ENCODE peak calls at places on chromosomes 1 and 21, in eight cellular contexts. One of them, this sample, is unnamed.

GRCh38 chr1:61980561-61980960 is 214.1 kb upstream of the L1TD1 start:
- DNase-seq in lower leg skin: no peak
- DNase-seq in GM12891: no peak
- DNase-seq in H54: no peak
- DNase-seq in A549: no peak
- DNase-seq in sigmoid colon: no peak
- DNase-seq in right lobe of liver: no peak
- DNase-seq in heart left ventricle: no peak
- DNase-seq in this sample: no peak

GRCh38 chr1:24438423-24438901 is 22.9 kb downstream of the NIPAL3 start:
- DNase-seq in right lobe of liver: no peak
- DNase-seq in heart left ventricle: peak
- DNase-seq in lower leg skin: peak
- DNase-seq in GM12891: no peak
- DNase-seq in sigmoid colon: peak
- DNase-seq in A549: no peak
- DNase-seq in H54: no peak
- DNase-seq in this sample: no peak

GRCh38 chr1:213389061-213389581 is 338.1 kb downstream of the RPS6KC1 start:
- DNase-seq in H54: no peak
- DNase-seq in lower leg skin: no peak
- DNase-seq in right lobe of liver: no peak
- DNase-seq in GM12891: no peak
- DNase-seq in sigmoid colon: no peak
- DNase-seq in heart left ventricle: no peak
- DNase-seq in A549: no peak
- DNase-seq in this sample: no peak

GRCh38 chr1:198423701-198424100 is 116.8 kb downstream of the ATP6V1G3 start:
- DNase-seq in H54: no peak
- DNase-seq in right lobe of liver: no peak
- DNase-seq in GM12891: no peak
- DNase-seq in lower leg skin: no peak
- DNase-seq in heart left ventricle: no peak
- DNase-seq in sigmoid colon: no peak
- DNase-seq in A549: no peak
- DNase-seq in this sample: no peak

GRCh38 chr1:195663549-195664280 is 944.5 kb downstream of the KCNT2 start:
- DNase-seq in A549: peak
- DNase-seq in right lobe of liver: no peak
- DNase-seq in heart left ventricle: no peak
- DNase-seq in sigmoid colon: no peak
- DNase-seq in GM12891: no peak
- DNase-seq in H54: peak
- DNase-seq in lower leg skin: no peak
- DNase-seq in this sample: no peak

GRCh38 chr1:23644555-23644866 is 47.1 kb upstream of the RPL11 start:
- DNase-seq in sigmoid colon: no peak
- DNase-seq in A549: no peak
- DNase-seq in right lobe of liver: no peak
- DNase-seq in lower leg skin: no peak
- DNase-seq in heart left ventricle: no peak
- DNase-seq in H54: no peak
- DNase-seq in GM12891: no peak
- DNase-seq in this sample: no peak

GRCh38 chr21:36491191-36491916 is 11.4 kb upstream of the CLDN14 start:
- DNase-seq in GM12891: no peak
- DNase-seq in sigmoid colon: no peak
- DNase-seq in lower leg skin: no peak
- DNase-seq in H54: no peak
- DNase-seq in right lobe of liver: no peak
- DNase-seq in A549: no peak
- DNase-seq in heart left ventricle: no peak
- DNase-seq in this sample: no peak

GRCh38 chr1:28553229-28553930 is 495 bp downstream of the TRNAU1AP start:
- DNase-seq in H54: peak
- DNase-seq in right lobe of liver: no peak
- DNase-seq in heart left ventricle: peak
- DNase-seq in A549: peak
- DNase-seq in lower leg skin: peak
- DNase-seq in GM12891: peak
- DNase-seq in sigmoid colon: peak
- DNase-seq in this sample: peak

GRCh38 chr1:22582670-22583635 is 19.7 kb downstream of the EPHA8 start:
- DNase-seq in sigmoid colon: no peak
- DNase-seq in GM12891: no peak
- DNase-seq in right lobe of liver: no peak
- DNase-seq in heart left ventricle: no peak
- DNase-seq in A549: no peak
- DNase-seq in lower leg skin: no peak
- DNase-seq in H54: no peak
- DNase-seq in this sample: no peak

GRCh38 chr1:162361349-162361748 is 15.3 kb downstream of the SPATA46 start:
- DNase-seq in H54: no peak
- DNase-seq in A549: no peak
- DNase-seq in GM12891: no peak
- DNase-seq in heart left ventricle: no peak
- DNase-seq in right lobe of liver: peak
- DNase-seq in sigmoid colon: no peak
- DNase-seq in lower leg skin: peak
- DNase-seq in this sample: no peak

GRCh38 chr1:197395209-197395608 is 127.2 kb downstream of the CRB1 start:
- DNase-seq in heart left ventricle: no peak
- DNase-seq in right lobe of liver: no peak
- DNase-seq in sigmoid colon: no peak
- DNase-seq in GM12891: no peak
- DNase-seq in lower leg skin: no peak
- DNase-seq in H54: no peak
- DNase-seq in A549: no peak
- DNase-seq in this sample: no peak

GRCh38 chr21:45873866-45874265 is 107.7 kb upstream of the COL6A1 start:
- DNase-seq in H54: no peak
- DNase-seq in GM12891: no peak
- DNase-seq in right lobe of liver: no peak
- DNase-seq in A549: no peak
- DNase-seq in sigmoid colon: peak
- DNase-seq in heart left ventricle: no peak
- DNase-seq in lower leg skin: no peak
- DNase-seq in this sample: no peak

GRCh38 chr1:234111458-234112142 is 207.1 kb downstream of the SLC35F3 start:
- DNase-seq in sigmoid colon: no peak
- DNase-seq in A549: peak
- DNase-seq in H54: no peak
- DNase-seq in lower leg skin: no peak
- DNase-seq in heart left ventricle: no peak
- DNase-seq in GM12891: no peak
- DNase-seq in right lobe of liver: peak
- DNase-seq in this sample: peak

GRCh38 chr1:197360068-197360467 is 92.0 kb downstream of the CRB1 start:
- DNase-seq in H54: no peak
- DNase-seq in A549: no peak
- DNase-seq in right lobe of liver: no peak
- DNase-seq in heart left ventricle: no peak
- DNase-seq in GM12891: no peak
- DNase-seq in lower leg skin: no peak
- DNase-seq in sigmoid colon: no peak
- DNase-seq in this sample: no peak

GRCh38 chr21:34768326-34768725 is 99.5 kb downstream of the CLIC6 start:
- DNase-seq in H54: no peak
- DNase-seq in A549: no peak
- DNase-seq in lower leg skin: no peak
- DNase-seq in sigmoid colon: no peak
- DNase-seq in heart left ventricle: no peak
- DNase-seq in right lobe of liver: no peak
- DNase-seq in GM12891: no peak
- DNase-seq in this sample: no peak

GRCh38 chr1:6627031-6627430 is 2.4 kb downstream of the THAP3 start:
- DNase-seq in heart left ventricle: no peak
- DNase-seq in H54: no peak
- DNase-seq in sigmoid colon: no peak
- DNase-seq in right lobe of liver: no peak
- DNase-seq in lower leg skin: no peak
- DNase-seq in A549: no peak
- DNase-seq in GM12891: no peak
- DNase-seq in this sample: no peak

GRCh38 chr21:42454221-42454570 is 41.8 kb downstream of the RSPH1 start:
- DNase-seq in heart left ventricle: no peak
- DNase-seq in sigmoid colon: no peak
- DNase-seq in right lobe of liver: no peak
- DNase-seq in A549: no peak
- DNase-seq in H54: no peak
- DNase-seq in lower leg skin: no peak
- DNase-seq in GM12891: no peak
- DNase-seq in this sample: no peak

GRCh38 chr1:51472349-51472748 is 46.7 kb downstream of the EPS15 start:
- DNase-seq in right lobe of liver: no peak
- DNase-seq in A549: no peak
- DNase-seq in heart left ventricle: peak
- DNase-seq in sigmoid colon: no peak
- DNase-seq in H54: no peak
- DNase-seq in lower leg skin: no peak
- DNase-seq in GM12891: no peak
- DNase-seq in this sample: no peak

GRCh38 chr1:41020109-41020576 is 1.4 kb downstream of the SLFNL1 start:
- DNase-seq in H54: no peak
- DNase-seq in A549: no peak
- DNase-seq in right lobe of liver: no peak
- DNase-seq in lower leg skin: no peak
- DNase-seq in heart left ventricle: no peak
- DNase-seq in GM12891: no peak
- DNase-seq in sigmoid colon: no peak
- DNase-seq in this sample: no peak

GRCh38 chr1:41019353-41019745 is 2.2 kb downstream of the SLFNL1 start:
- DNase-seq in lower leg skin: peak
- DNase-seq in right lobe of liver: no peak
- DNase-seq in H54: no peak
- DNase-seq in A549: no peak
- DNase-seq in sigmoid colon: no peak
- DNase-seq in GM12891: no peak
- DNase-seq in heart left ventricle: no peak
- DNase-seq in this sample: no peak

GRCh38 chr1:41017141-41018024 is 4.1 kb downstream of the SLFNL1 start:
- DNase-seq in heart left ventricle: no peak
- DNase-seq in right lobe of liver: no peak
- DNase-seq in GM12891: no peak
- DNase-seq in H54: no peak
- DNase-seq in sigmoid colon: no peak
- DNase-seq in A549: no peak
- DNase-seq in lower leg skin: peak
- DNase-seq in this sample: no peak

GRCh38 chr1:41015894-41016470 is 5.5 kb downstream of the SLFNL1 start:
- DNase-seq in lower leg skin: peak
- DNase-seq in sigmoid colon: no peak
- DNase-seq in GM12891: no peak
- DNase-seq in heart left ventricle: no peak
- DNase-seq in right lobe of liver: no peak
- DNase-seq in A549: no peak
- DNase-seq in H54: no peak
- DNase-seq in this sample: no peak

DNA sequence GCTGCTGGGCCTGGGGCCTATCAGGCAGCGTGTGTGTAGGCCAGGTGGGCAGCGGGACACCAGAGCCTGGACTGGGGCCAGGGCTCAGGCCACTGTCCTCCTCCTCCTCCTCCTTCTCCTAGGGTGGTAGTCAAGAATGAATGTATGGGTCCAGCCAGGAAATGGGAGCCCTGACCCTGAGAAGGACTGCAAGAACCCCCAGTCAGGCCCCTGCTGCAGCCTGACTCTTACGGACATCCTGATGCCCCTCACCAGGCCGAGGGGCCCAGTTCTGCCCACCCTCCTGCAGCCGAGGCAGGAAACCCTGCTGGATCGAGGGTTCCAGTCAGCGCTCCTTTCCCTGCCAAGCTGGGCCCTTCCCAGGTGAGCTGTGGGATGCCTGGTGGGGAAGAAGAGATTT is 3.5 kb downstream of the SLFNL1 start:
- DNase-seq in GM12891: no peak
- DNase-seq in heart left ventricle: no peak
- DNase-seq in sigmoid colon: no peak
- DNase-seq in A549: no peak
- DNase-seq in lower leg skin: peak
- DNase-seq in right lobe of liver: no peak
- DNase-seq in H54: no peak
- DNase-seq in this sample: no peak
- TF ChIP-seq POLR2A in GM12891: no peak
- TF ChIP-seq POLR2A in heart left ventricle: no peak
- TF ChIP-seq POLR2A in sigmoid colon: no peak
- TF ChIP-seq POLR2A in A549: no peak
- TF ChIP-seq POLR2A in lower leg skin: no peak
- TF ChIP-seq POLR2A in right lobe of liver: no peak
- TF ChIP-seq POLR2A in H54: no peak
- TF ChIP-seq POLR2A in this sample: no peak

GRCh38 chr1:176884286-176884685 is 280.2 kb downstream of the ASTN1 start:
- DNase-seq in A549: no peak
- DNase-seq in right lobe of liver: no peak
- DNase-seq in sigmoid colon: no peak
- DNase-seq in heart left ventricle: no peak
- DNase-seq in H54: no peak
- DNase-seq in GM12891: no peak
- DNase-seq in lower leg skin: peak
- DNase-seq in this sample: no peak
- TF ChIP-seq POLR2A in A549: no peak
- TF ChIP-seq POLR2A in right lobe of liver: no peak
- TF ChIP-seq POLR2A in sigmoid colon: no peak
- TF ChIP-seq POLR2A in heart left ventricle: no peak
- TF ChIP-seq POLR2A in H54: no peak
- TF ChIP-seq POLR2A in GM12891: no peak
- TF ChIP-seq POLR2A in lower leg skin: no peak
- TF ChIP-seq POLR2A in this sample: no peak

DNA sequence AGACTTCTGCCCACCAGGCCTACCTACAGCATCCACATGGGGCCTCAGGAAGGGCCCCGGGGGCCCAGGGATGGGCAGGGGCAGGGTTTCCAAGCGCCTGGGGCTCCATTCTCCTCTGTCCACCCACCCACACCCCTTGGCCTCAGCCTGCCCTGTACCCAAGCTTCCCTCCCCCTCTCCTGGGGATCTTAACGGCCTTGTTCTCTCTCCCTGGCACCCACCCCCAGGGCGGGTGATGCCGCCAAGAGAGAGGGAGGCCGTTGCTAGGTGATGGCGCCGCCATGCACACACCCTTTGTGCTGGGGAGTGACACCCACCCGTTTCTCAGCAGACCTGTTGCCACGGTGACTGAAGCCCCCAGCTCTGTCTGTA is 7.5 kb downstream of the GPR37L1 start:
- DNase-seq in right lobe of liver: no peak
- DNase-seq in A549: no peak
- DNase-seq in sigmoid colon: peak
- DNase-seq in heart left ventricle: no peak
- DNase-seq in GM12891: no peak
- DNase-seq in H54: no peak
- DNase-seq in lower leg skin: no peak
- DNase-seq in this sample: no peak
- TF ChIP-seq POLR2A in right lobe of liver: no peak
- TF ChIP-seq POLR2A in A549: no peak
- TF ChIP-seq POLR2A in sigmoid colon: no peak
- TF ChIP-seq POLR2A in heart left ventricle: no peak
- TF ChIP-seq POLR2A in GM12891: no peak
- TF ChIP-seq POLR2A in H54: no peak
- TF ChIP-seq POLR2A in lower leg skin: no peak
- TF ChIP-seq POLR2A in this sample: no peak

GRCh38 chr1:75522389-75522788 is 88.5 kb downstream of the SLC44A5 start:
- DNase-seq in lower leg skin: no peak
- DNase-seq in A549: no peak
- DNase-seq in heart left ventricle: no peak
- DNase-seq in GM12891: no peak
- DNase-seq in right lobe of liver: no peak
- DNase-seq in sigmoid colon: no peak
- DNase-seq in H54: no peak
- DNase-seq in this sample: no peak
- TF ChIP-seq POLR2A in lower leg skin: no peak
- TF ChIP-seq POLR2A in A549: no peak
- TF ChIP-seq POLR2A in heart left ventricle: no peak
- TF ChIP-seq POLR2A in GM12891: no peak
- TF ChIP-seq POLR2A in right lobe of liver: no peak
- TF ChIP-seq POLR2A in sigmoid colon: no peak
- TF ChIP-seq POLR2A in H54: no peak
- TF ChIP-seq POLR2A in this sample: no peak